ENCODE peak calls at places on chromosome 18, in four cellular contexts. W, X, G and K are unnamed samples.

GRCh38 chr18:35457140-35457704 is 40.5 kb downstream of the INO80C start:
- DNase-seq in W (no peak), X (no peak), G (no peak), K (no peak)

GRCh38 chr18:22961156-22961555 is 28.0 kb downstream of the RBBP8 start:
- DNase-seq in W (no peak), X (no peak), G (no peak), K (no peak)

GRCh38 chr18:48342588-48342987 is 66.6 kb downstream of the ZBTB7C start:
- DNase-seq in G (no peak), X (no peak), W (no peak), K (no peak)

GRCh38 chr18:23071285-23071684 is 64.0 kb upstream of the CABLES1 start:
- DNase-seq in W (no peak), G (no peak), X (no peak), K (no peak)

GRCh38 chr18:48896875-48897511 is 53.8 kb downstream of the SMAD7 start:
- DNase-seq in W (peak), X (peak), G (peak), K (no peak)

GRCh38 chr18:71598374-71598773 is 945.8 kb downstream of the CBLN2 start:
- DNase-seq in G (no peak), X (no peak), W (no peak), K (no peak)

GRCh38 chr18:12308386-12309100 is 502 bp downstream of the TUBB6 start:
- DNase-seq in W (peak), X (peak), G (peak), K (peak)

GRCh38 chr18:72848534-72849237 is 19.1 kb downstream of the NETO1 start:
- DNase-seq in G (no peak), W (no peak), X (no peak), K (no peak)

GRCh38 chr18:51342815-51343214 is 145.3 kb upstream of the MEX3C start:
- DNase-seq in X (peak), W (no peak), G (no peak), K (no peak)

GRCh38 chr18:12904012-12904516 is 20.0 kb upstream of the PTPN2 start:
- DNase-seq in X (no peak), W (peak), G (no peak), K (no peak)

GRCh38 chr18:10336749-10337148 is 117.7 kb upstream of the APCDD1 start:
- DNase-seq in W (no peak), G (no peak), X (no peak), K (no peak)

GRCh38 chr18:35131387-35132283 is 90.4 kb downstream of the MAPRE2 start:
- DNase-seq in W (no peak), G (no peak), X (no peak), K (no peak)

GRCh38 chr18:79393626-79394401 is 1.9 kb upstream of the NFATC1 start:
- DNase-seq in W (peak), X (peak), G (peak), K (peak)

GRCh38 chr18:40983835-40984234 is 971.2 kb upstream of the PIK3C3 start:
- DNase-seq in G (no peak), W (no peak), X (no peak), K (no peak)

GRCh38 chr18:49697757-49698595 is 115.4 kb downstream of the ACAA2 start:
- DNase-seq in X (no peak), W (no peak), G (peak), K (no peak)

GRCh38 chr18:35618703-35619102 is 37.2 kb downstream of the GALNT1 start:
- DNase-seq in G (no peak), W (no peak), X (no peak), K (no peak)

GRCh38 chr18:67265464-67266245 is 250.9 kb downstream of the DSEL start:
- DNase-seq in G (no peak), W (no peak), X (no peak), K (no peak)

GRCh38 chr18:75408554-75409506 is 18.7 kb downstream of the SMIM21 start:
- DNase-seq in G (no peak), X (peak), W (no peak), K (no peak)

GRCh38 chr18:35693829-35694228 is 112.3 kb downstream of the GALNT1 start:
- DNase-seq in X (no peak), W (no peak), G (no peak), K (no peak)

GRCh38 chr18:36469471-36469870 is 172.0 kb downstream of the FHOD3 start:
- DNase-seq in W (no peak), G (no peak), X (no peak), K (no peak)

GRCh38 chr18:47749195-47749973 is 181.1 kb downstream of the SMAD2 start:
- DNase-seq in X (peak), W (peak), G (peak), K (peak)

GRCh38 chr18:74861154-74861553 is 263.5 kb downstream of the ZNF407 start:
- DNase-seq in X (peak), G (no peak), W (peak), K (peak)

GRCh38 chr18:48153641-48154481 is 223.4 kb upstream of the SMAD2 start:
- DNase-seq in G (no peak), W (no peak), X (peak), K (no peak)

GRCh38 chr18:29749699-29750098 is 1292.8 kb downstream of the DSC3 start:
- DNase-seq in X (no peak), W (no peak), G (no peak), K (no peak)

GRCh38 chr18:9659499-9660387 is 45.4 kb upstream of the PPP4R1 start:
- DNase-seq in W (no peak), G (no peak), X (no peak), K (no peak)

GRCh38 chr18:31624892-31625640 is 33.4 kb downstream of the TTR start:
- DNase-seq in W (peak), X (no peak), G (no peak), K (no peak)

GRCh38 chr18:45608400-45608799 is 6.9 kb upstream of the SLC14A2 start:
- DNase-seq in G (no peak), W (no peak), X (no peak), K (no peak)
- TF ChIP-seq ELF4 in G (no peak), W (no peak), X (no peak), K (no peak)

DNA sequence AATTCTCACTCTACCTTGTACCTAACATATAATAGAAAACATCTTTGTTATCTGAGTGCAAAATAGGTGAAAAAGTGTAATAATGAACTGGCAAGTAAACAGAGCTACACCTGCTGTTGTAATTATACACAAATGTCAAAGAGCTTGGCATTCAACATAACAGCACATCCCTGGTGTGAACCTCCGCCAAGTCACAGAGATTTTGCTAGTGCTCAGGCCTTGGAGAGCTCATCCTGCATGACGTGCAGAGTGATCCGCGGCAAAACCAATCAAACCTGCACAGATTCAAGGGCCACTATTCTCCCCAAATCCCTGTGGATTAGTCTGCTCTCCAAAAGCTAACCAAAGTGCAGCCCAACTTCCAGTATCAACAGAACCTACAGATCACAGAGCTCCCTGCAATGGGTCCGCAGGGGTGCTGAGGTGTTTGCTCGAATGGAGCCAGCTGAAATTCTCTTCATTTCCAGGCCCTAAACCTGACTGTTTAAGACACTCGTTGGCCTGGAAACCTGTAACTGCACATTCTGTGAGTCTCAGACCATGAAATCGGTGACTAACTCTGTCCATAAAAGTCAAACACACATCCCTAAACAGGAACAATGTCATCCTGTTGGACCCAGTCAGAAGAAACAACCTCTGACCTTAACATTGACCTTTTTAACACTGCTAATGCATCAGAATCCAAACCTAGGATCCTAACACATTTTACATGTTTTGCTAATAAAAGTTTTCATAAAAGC is 111.8 kb downstream of the EPB41L3 start:
- DNase-seq in W (no peak), X (no peak), G (no peak), K (no peak)
- TF ChIP-seq ELF4 in W (no peak), X (no peak), G (no peak), K (no peak)

DNA sequence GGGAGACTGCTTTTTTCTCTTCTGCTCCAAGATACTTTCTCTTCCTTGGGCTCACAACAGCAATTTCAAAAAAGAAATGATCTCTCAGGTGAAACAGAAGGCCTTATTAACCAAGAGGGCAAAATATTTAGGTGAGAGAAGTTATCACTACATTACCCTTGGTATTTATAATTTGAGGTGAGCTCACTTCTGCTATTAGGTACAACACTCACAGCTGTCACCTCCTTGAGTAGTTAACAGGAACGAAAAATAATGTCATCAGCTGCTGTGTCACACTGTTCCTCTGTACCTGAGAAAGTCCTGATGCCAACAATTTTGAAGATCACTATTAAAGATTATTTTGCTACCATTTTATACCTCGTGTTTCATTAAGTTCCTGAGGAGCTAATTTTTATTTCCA is 205.0 kb downstream of the DLGAP1 start:
- DNase-seq in X (no peak), G (no peak), W (no peak), K (no peak)
- TF ChIP-seq ELF4 in X (no peak), G (no peak), W (no peak), K (no peak)

DNA sequence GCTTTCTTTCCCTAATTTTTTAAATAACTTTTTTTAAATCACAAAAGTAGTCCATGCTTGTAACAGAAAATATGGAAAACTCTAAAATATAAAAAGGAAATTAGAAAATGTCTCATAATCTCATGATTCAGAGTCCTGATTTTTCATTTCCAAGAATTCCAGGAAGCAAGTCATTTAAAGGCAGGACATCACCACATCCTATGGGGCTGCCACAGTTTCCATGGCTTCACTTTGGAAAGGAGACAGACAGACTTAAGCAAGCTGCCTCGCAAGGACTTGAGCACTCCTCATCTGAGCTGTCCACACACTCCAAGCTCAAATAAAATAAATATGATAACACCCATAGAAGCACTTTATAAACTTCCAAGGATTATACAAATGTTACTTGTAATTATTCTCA is 194.9 kb downstream of the TXNL1 start:
- DNase-seq in W (no peak), G (no peak), X (no peak), K (no peak)
- TF ChIP-seq ELF4 in W (no peak), G (no peak), X (no peak), K (no peak)

DNA sequence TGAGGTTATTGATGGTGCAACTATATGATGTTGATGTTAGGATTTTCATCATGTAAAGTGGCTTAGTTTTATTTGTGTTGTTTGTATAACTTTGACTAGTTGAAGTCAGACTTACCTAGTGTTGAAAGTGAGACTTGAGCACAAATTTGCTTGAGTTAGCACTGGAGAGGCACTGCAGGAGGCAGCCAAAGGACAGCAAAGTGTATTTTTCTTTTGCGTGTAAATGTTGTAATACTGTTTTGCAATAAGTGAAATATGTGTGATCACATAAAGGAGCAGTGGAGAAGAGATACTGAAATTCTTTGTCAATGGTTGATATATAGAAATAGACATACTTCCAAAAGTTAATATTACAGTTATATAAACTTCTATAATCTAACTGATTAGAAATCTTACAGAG is 332.0 kb upstream of the RAB12 start:
- DNase-seq in G (no peak), W (no peak), X (no peak), K (no peak)
- TF ChIP-seq ELF4 in G (no peak), W (no peak), X (no peak), K (no peak)

DNA sequence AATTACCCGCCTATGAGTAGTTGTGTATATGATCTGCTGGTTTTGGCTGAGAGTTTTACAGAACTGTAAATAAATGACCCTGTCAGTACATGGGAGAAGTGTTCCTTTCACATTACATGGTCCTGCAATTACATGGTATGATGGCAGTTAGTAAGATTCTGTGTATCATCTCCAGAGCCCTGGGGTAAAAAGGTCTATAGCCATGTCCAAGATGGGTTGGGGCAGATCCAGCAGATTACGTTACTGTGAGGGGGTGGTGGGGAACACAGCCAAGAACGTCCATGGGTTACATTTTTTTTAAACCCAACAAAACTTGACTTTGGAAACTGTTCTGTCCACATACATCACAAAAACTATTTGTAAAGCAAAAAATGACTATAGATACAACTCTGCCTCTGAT is 64.2 kb upstream of the LMAN1 start:
- DNase-seq in W (no peak), G (no peak), X (no peak), K (no peak)
- TF ChIP-seq ELF4 in W (no peak), G (no peak), X (no peak), K (no peak)

DNA sequence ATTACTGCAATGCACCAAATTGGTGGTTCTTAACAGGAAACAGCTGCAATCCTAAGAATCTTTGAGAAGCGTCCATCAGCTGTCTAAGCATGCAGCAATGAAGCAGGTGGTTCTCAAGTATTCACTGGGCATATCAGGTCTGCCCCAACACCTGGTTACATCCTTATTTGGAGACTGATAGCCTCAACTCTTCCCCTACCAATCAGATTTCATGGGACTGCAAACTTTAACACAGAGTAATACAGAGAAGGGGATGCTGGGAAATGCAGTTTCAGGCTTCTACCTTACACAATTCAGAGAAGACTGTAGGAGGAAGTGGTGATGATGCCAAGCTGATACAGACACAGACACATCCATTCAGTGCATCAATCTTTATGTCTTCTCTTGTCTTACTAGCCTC is 240.5 kb downstream of the BCL2 start:
- DNase-seq in X (no peak), G (no peak), W (no peak), K (no peak)
- TF ChIP-seq ELF4 in X (no peak), G (no peak), W (no peak), K (no peak)

GRCh38 chr18:45243347-45244095 is 371.8 kb upstream of the SLC14A2 start:
- DNase-seq in G (no peak), X (no peak), W (no peak), K (no peak)
- TF ChIP-seq ELF4 in G (no peak), X (no peak), W (no peak), K (no peak)

GRCh38 chr18:39951321-39951720 is 2003.7 kb upstream of the PIK3C3 start:
- DNase-seq in G (no peak), X (no peak), W (no peak), K (no peak)

DNA sequence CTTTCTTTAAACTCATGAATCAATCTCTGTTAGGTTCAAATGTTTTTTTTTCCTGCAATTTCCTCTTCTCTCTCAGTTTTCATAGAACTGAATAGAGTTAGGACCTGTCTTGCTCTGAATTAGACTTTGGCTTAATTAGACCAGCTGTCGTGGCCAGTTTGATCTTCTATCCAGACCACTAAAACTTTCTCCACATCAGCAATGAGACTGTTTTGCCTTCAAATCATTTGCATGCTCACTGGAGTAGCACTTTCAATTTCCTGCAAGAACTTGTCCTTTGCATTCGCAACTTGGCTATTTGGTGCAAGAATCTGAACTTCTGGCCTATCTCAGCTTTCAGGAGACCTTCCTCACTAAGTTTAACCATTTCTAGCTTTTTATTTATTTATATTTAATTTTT is 2002.2 kb upstream of the PIK3C3 start:
- DNase-seq in G (no peak), X (no peak), W (no peak), K (no peak)
- TF ChIP-seq ELF4 in G (no peak), X (no peak), W (no peak), K (no peak)